ENCODE peak calls at places on chromosome 14, in seven cellular contexts. H, R, G, I, L, J and S are unnamed samples.

GRCh38 chr14:53331921-53332320 is 178.8 kb upstream of the DDHD1 start:
- DNase-seq in H (no peak), R (no peak), G (no peak), I (no peak), L (no peak), J (no peak), S (no peak)

GRCh38 chr14:90624732-90625444 is 191.3 kb downstream of the TTC7B start:
- DNase-seq in H (no peak), R (peak; percentile 53), G (peak; percentile 39), I (no peak), L (no peak), J (no peak), S (no peak)

GRCh38 chr14:68405959-68406358 is 386.9 kb downstream of the ZFP36L1 start:
- DNase-seq in H (no peak), R (no peak), G (peak; percentile 68), I (no peak), L (no peak), J (no peak), S (no peak)

GRCh38 chr14:93318927-93319326 is 13.9 kb downstream of the BTBD7 start:
- DNase-seq in H (no peak), R (no peak), G (peak; percentile 30), I (peak; percentile 23), L (no peak), J (no peak), S (no peak)

GRCh38 chr14:44962573-44963528 is 861 bp downstream of the TOGARAM1 start:
- DNase-seq in H (no peak), R (no peak), G (peak; percentile 54), I (peak; percentile 46), L (no peak), J (no peak), S (peak; percentile 33)

GRCh38 chr14:94088516-94088915 is 7.4 kb downstream of the IFI27L1 start:
- DNase-seq in H (no peak), R (no peak), G (peak; percentile 65), I (no peak), L (no peak), J (no peak), S (no peak)

GRCh38 chr14:56490379-56490778 is 89.2 kb upstream of the TMEM260 start:
- DNase-seq in H (peak; percentile 14), R (peak; percentile 29), G (peak; percentile 40), I (peak; percentile 31), L (no peak), J (no peak), S (peak; percentile 40)

GRCh38 chr14:26984318-26985177 is 386.7 kb upstream of the NOVA1 start:
- DNase-seq in H (peak; percentile 11), R (peak; percentile 64), G (peak; percentile 31), I (peak; percentile 61), L (peak; percentile 64), J (no peak), S (peak; percentile 77)

GRCh38 chr14:67943947-67944346 is 124.4 kb downstream of the RAD51B start:
- DNase-seq in H (peak; percentile 57), R (peak; percentile 73), G (peak; percentile 87), I (peak; percentile 79), L (peak; percentile 60), J (peak; percentile 49), S (peak; percentile 92)

GRCh38 chr14:54682578-54682977 is 115.7 kb downstream of the SAMD4A start:
- DNase-seq in H (no peak), R (no peak), G (no peak), I (no peak), L (no peak), J (no peak), S (no peak)

GRCh38 chr14:54681819-54682261 is 114.9 kb downstream of the SAMD4A start:
- DNase-seq in H (peak; percentile 55), R (no peak), G (peak; percentile 93), I (peak; percentile 50), L (no peak), J (no peak), S (no peak)

GRCh38 chr14:54683882-54684794 is 117.2 kb downstream of the SAMD4A start:
- DNase-seq in H (peak; percentile 66), R (no peak), G (peak; percentile 80), I (no peak), L (peak; percentile 76), J (no peak), S (no peak)

GRCh38 chr14:54676822-54677708 is 110.1 kb downstream of the SAMD4A start:
- DNase-seq in H (peak; percentile 38), R (no peak), G (peak; percentile 96), I (no peak), L (no peak), J (no peak), S (peak; percentile 69)

GRCh38 chr14:54680636-54681035 is 113.7 kb downstream of the SAMD4A start:
- DNase-seq in H (no peak), R (no peak), G (no peak), I (no peak), L (no peak), J (no peak), S (no peak)
- H3K27ac ChIP-seq in H (no peak overlapping the region), R (no peak overlapping the region), G (no peak overlapping the region), I (no peak overlapping the region), L (no peak overlapping the region), J (no peak overlapping the region), S (no peak overlapping the region)

GRCh38 chr14:59343585-59343984 is 121.6 kb downstream of the GPR135 start:
- DNase-seq in H (no peak), R (no peak), G (no peak), I (no peak), L (no peak), J (no peak), S (no peak)
- TF ChIP-seq USF2 in H (no peak), R (no peak), G (no peak), I (no peak), L (no peak), J (no peak), S (no peak)

DNA sequence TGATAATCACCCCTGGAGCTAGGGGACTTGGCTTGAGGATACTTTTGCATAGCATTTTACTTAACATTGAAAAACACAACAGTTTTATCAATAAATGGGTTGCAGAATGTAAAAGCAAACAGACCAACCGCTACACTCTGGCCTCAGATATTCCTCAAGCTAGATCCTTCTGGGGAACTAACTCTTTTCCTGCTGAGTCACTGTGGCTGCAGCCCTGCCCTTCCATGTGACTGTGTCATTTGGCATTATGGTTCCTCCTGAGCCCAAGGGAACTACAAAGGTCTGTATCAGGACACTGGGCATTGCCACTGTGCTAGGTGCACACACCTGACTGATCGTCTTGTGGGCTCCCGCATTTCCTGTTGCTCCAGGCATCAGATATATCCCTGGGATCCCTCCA is 56.6 kb downstream of the TTC9 start:
- DNase-seq in H (no peak), R (peak; percentile 29), G (peak; percentile 19), I (peak; percentile 57), L (no peak), J (no peak), S (peak; percentile 21)
- H3K4me1 ChIP-seq in H (no peaks in the 10 kb centered on the region), R (peaks cover 13% of the 10 kb centered on the region), G (no peaks in the 10 kb centered on the region), I (peaks cover 14% of the 10 kb centered on the region), L (peaks cover 5% of the 10 kb centered on the region), J (no peaks in the 10 kb centered on the region), S (peaks cover 16% of the 10 kb centered on the region)

DNA sequence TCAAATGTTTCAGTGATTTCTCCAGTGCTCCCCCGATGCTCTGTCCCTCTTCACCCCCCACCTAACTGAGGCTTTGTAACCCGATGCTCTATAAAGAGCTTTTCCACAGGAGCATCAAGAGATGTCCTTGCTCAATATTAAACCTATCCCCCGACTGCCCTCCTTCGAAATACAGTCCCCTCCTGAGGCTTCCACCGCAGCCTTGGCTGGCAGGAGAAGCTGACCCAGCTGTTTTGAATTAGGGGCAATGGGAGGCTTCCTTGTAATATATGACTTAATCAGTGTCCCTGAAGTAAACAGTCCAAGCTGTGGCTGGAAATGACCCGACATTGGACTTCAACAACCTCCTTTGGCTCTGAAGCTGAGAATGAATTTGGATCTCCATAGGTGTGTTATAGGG is 62.4 kb downstream of the TMEM30B start:
- DNase-seq in H (peak; percentile 16), R (no peak), G (no peak), I (no peak), L (no peak), J (no peak), S (no peak)
- H3K27ac ChIP-seq in H (no peak overlapping the region), R (no peak overlapping the region), G (no peak overlapping the region), I (no peak overlapping the region), L (no peak overlapping the region), J (no peak overlapping the region), S (no peak overlapping the region)

DNA sequence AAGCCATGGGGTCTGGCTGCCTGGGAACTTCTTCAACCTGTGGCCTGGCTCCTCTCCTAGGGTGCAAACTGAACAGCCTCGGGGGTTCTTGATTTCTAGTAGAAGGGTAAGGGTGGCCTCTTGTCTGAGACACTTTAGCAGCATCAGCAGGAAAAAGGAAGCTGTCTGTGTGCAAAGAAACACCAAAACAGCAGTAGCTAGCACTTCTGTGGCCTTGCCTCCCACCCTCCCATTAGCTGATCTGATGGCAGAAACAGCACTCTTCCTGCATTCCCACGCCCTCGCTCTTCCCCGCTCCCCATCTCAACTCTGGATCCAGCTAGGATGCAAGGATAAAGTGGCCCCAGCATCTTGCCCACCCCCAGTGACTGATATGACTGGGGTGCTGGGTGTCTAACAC is 20.7 kb downstream of the SLC7A8 start:
- DNase-seq in H (no peak), R (no peak), G (no peak), I (no peak), L (no peak), J (no peak), S (no peak)
- TF ChIP-seq USF2 in H (no peak), R (no peak), G (no peak), I (no peak), L (no peak), J (no peak), S (no peak)

GRCh38 chr14:73468808-73469386 is 10.6 kb upstream of the NUMB start:
- DNase-seq in H (no peak), R (no peak), G (peak; percentile 38), I (no peak), L (no peak), J (no peak), S (no peak)

GRCh38 chr14:73467800-73468199 is 9.5 kb upstream of the NUMB start:
- DNase-seq in H (no peak), R (no peak), G (peak; percentile 74), I (peak; percentile 53), L (no peak), J (no peak), S (no peak)

GRCh38 chr14:73467377-73467776 is 9.0 kb upstream of the NUMB start:
- DNase-seq in H (no peak), R (no peak), G (peak; percentile 59), I (peak; percentile 73), L (no peak), J (no peak), S (no peak)

GRCh38 chr14:73463411-73463810 is 5.1 kb upstream of the NUMB start:
- DNase-seq in H (no peak), R (peak; percentile 56), G (peak; percentile 98), I (peak; percentile 24), L (no peak), J (no peak), S (peak; percentile 52)

DNA sequence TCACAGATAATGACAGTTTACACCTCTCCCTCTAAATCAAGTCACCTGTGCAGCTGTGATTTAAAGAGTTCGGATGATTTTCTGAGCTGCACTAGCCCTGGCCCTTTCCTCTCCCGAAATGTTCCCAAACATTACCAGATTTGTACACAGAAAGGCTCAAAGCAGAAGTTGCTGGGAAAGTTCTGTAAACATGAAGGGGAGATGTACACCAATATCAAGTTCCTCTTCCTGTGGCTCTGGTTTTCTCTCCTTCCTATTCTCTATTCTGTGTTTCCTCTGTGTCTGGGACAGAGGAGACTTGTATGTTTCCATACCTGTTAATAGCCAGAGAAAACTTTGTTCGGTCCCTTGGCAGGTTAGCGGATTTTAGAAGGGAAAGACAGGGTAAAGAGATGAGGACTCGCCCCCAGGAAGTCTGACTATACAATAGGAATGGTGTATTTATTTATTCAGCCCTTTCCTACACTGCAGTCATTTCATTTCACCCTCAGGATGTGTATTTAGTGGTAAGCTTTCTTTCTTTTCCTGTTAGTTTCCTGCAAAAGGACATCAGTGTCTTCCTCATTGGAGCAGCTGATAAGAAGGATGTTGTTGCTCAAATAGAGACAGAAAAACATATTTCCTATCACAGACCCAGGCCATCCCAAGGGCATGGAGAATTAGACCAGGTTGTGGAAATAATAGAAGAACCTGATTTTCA is 7.6 kb upstream of the NUMB start:
- DNase-seq in H (no peak), R (peak; percentile 28), G (peak; percentile 59), I (no peak), L (no peak), J (no peak), S (no peak)
- H3K4me1 ChIP-seq in H (peaks cover 27% of the 10 kb centered on the region), R (peaks cover 57% of the 10 kb centered on the region), G (peaks cover 32% of the 10 kb centered on the region), I (peaks cover 50% of the 10 kb centered on the region), L (no peaks in the 10 kb centered on the region), J (peaks cover 28% of the 10 kb centered on the region), S (peaks cover 64% of the 10 kb centered on the region)